ENCODE peak calls at places on chromosomes 16 and 17, in five cellular contexts. G is Right ventricle myocardium superior; H is RWPE1; S is activated naive CD8-positive, alpha-beta T cell treated with anti-CD3 and anti-CD28 coated beads for 36 hours; U is activated CD8-positive, alpha-beta memory T cell treated with anti-CD3 and anti-CD28 coated beads for 1 hour. L is an unnamed sample.

GRCh38 chr16:19502395-19503131 is 19.3 kb downstream of the GDE1 start:
- DNase-seq in G (peak), H (peak), U (peak), S (peak), L (peak)

GRCh38 chr17:28141333-28141732 is 98.9 kb downstream of the NLK start:
- DNase-seq in S (no peak), H (no peak), G (no peak), U (no peak), L (no peak)

GRCh38 chr17:36937001-36937960 is at the start of gene LHX1:
- DNase-seq in H (no peak), G (no peak), U (no peak), S (no peak), L (no peak)

GRCh38 chr16:19969284-19969683 is 84.6 kb upstream of the GPRC5B start:
- DNase-seq in G (no peak), H (no peak), S (no peak), U (no peak), L (no peak)

GRCh38 chr16:10886739-10887269 is 9.8 kb downstream of the CIITA start:
- DNase-seq in G (no peak), S (no peak), H (no peak), U (no peak), L (no peak)

GRCh38 chr17:7982171-7982570 is 20.2 kb upstream of the GUCY2D start:
- DNase-seq in S (no peak), H (peak), U (no peak), G (no peak), L (no peak)

GRCh38 chr16:49050607-49051006 is 231.0 kb downstream of the CBLN1 start:
- DNase-seq in H (no peak), S (no peak), G (no peak), U (no peak), L (no peak)

GRCh38 chr17:29906969-29907368 is 23.1 kb downstream of the SSH2 start:
- DNase-seq in G (no peak), S (no peak), U (no peak), H (no peak), L (no peak)

GRCh38 chr16:27449434-27450188 is 47.6 kb downstream of the IL21R start:
- DNase-seq in U (peak), S (peak), H (no peak), G (peak), L (no peak)

GRCh38 chr17:1604831-1605528 is 23.7 kb downstream of the SLC43A2 start:
- DNase-seq in H (no peak), G (no peak), S (no peak), U (no peak), L (no peak)

GRCh38 chr17:17414316-17414937 is 62.4 kb upstream of the MED9 start:
- DNase-seq in S (no peak), G (peak), U (no peak), H (no peak), L (no peak)

GRCh38 chr16:49281843-49282642 is 405 bp upstream of the CBLN1 start:
- DNase-seq in S (peak), U (no peak), G (peak), H (peak), L (no peak)

GRCh38 chr16:83513006-83513755 is 294.6 kb upstream of the HSBP1 start:
- DNase-seq in U (no peak), S (no peak), H (peak), G (no peak), L (no peak)

GRCh38 chr16:61887903-61888302 is 148.3 kb downstream of the CDH8 start:
- DNase-seq in S (no peak), U (no peak), H (no peak), G (no peak), L (peak)

GRCh38 chr16:848510-849253 is 48.1 kb upstream of the GNG13 start:
- DNase-seq in G (no peak), S (no peak), U (no peak), H (no peak), L (no peak)

GRCh38 chr16:85261657-85262557 is 149.6 kb upstream of the CIBAR2 start:
- DNase-seq in H (no peak), S (no peak), U (no peak), G (no peak), L (no peak)

GRCh38 chr17:10398352-10398751 is 23.4 kb downstream of the MYH8 start:
- DNase-seq in H (no peak), S (no peak), G (no peak), U (no peak), L (no peak)

GRCh38 chr16:89489040-89489721 is 1.2 kb downstream of the ANKRD11 start:
- DNase-seq in G (peak), U (peak), H (peak), S (peak), L (no peak)

GRCh38 chr17:80457236-80457856 is 19.1 kb downstream of the NPTX1 start:
- DNase-seq in G (no peak), U (no peak), S (no peak), H (no peak), L (no peak)

GRCh38 chr16:56869513-56870270 is 4.7 kb downstream of the SLC12A3 start:
- DNase-seq in H (no peak), U (no peak), S (peak), G (no peak), L (no peak)

GRCh38 chr17:924711-925480 is 54.7 kb downstream of the NXN start:
- DNase-seq in G (no peak), S (no peak), H (peak), U (no peak), L (peak)

GRCh38 chr17:47611372-47612350 is 38.1 kb upstream of the KPNB1 start:
- DNase-seq in U (no peak), G (no peak), S (no peak), H (no peak), L (no peak)

GRCh38 chr17:76461765-76462555 is 5.4 kb upstream of the AANAT start:
- DNase-seq in S (no peak), G (no peak), H (no peak), U (no peak), L (no peak)

GRCh38 chr17:76208120-76208519 is 32.2 kb downstream of the RNF157 start:
- DNase-seq in G (no peak), S (no peak), H (no peak), U (no peak), L (no peak)

GRCh38 chr16:1200014-1200627 is 24.9 kb downstream of the TPSG1 start:
- DNase-seq in G (no peak), S (no peak), U (no peak), H (no peak), L (no peak)

GRCh38 chr16:3954411-3954921 is 74.0 kb upstream of the CREBBP start:
- DNase-seq in S (no peak), H (no peak), G (peak), U (no peak), L (no peak)

GRCh38 chr16:23423496-23424049 is 29.4 kb downstream of the COG7 start:
- DNase-seq in S (no peak), H (peak), U (no peak), G (peak), L (peak)

GRCh38 chr16:17743578-17743977 is 272.8 kb upstream of the XYLT1 start:
- DNase-seq in U (no peak), G (no peak), H (no peak), S (no peak), L (no peak)

GRCh38 chr17:47615766-47616424 is 33.8 kb upstream of the KPNB1 start:
- DNase-seq in S (no peak), H (peak), G (no peak), U (no peak), L (no peak)

GRCh38 chr17:19773534-19773933 is 25.4 kb upstream of the ALDH3A1 start:
- DNase-seq in H (no peak), S (no peak), G (no peak), U (no peak), L (no peak)

GRCh38 chr16:30473231-30474061 is 904 bp downstream of the ITGAL start:
- DNase-seq in S (peak), H (no peak), U (no peak), G (no peak), L (no peak)

GRCh38 chr16:57938936-57939871 is 31.7 kb downstream of the CNGB1 start:
- DNase-seq in H (peak), S (no peak), G (peak), U (no peak), L (peak)

GRCh38 chr17:50176559-50177471 is 11.0 kb downstream of the SGCA start:
- DNase-seq in U (no peak), S (no peak), H (no peak), G (peak), L (no peak)

GRCh38 chr17:73478768-73479424 is 165.3 kb downstream of the SDK2 start:
- DNase-seq in G (no peak), U (no peak), H (no peak), S (no peak), L (no peak)

GRCh38 chr16:53357955-53358354 is 76.3 kb upstream of the RBL2 start:
- DNase-seq in H (no peak), S (no peak), G (no peak), U (no peak), L (no peak)

GRCh38 chr16:87178177-87178863 is 138.9 kb downstream of the C16orf95 start:
- DNase-seq in U (no peak), H (no peak), G (no peak), S (no peak), L (no peak)

GRCh38 chr16:86509759-86510464 is 415 bp upstream of the FOXF1 start:
- DNase-seq in H (no peak), S (no peak), U (no peak), G (no peak), L (no peak)